ENCODE peak calls at places on chromosome 13, in seven cellular contexts. One of them, this sample, is unnamed.
A peak's percentile ranks its signal among the peaks of the same experiment; 100 is the strongest.

GRCh38 chr13:75226092-75226491 is 255.9 kb downstream of the TBC1D4 start:
- DNase-seq in CD8-positive, alpha-beta T cell: no peak
- DNase-seq in activated T-helper 1 cell treated with anti-CD3 and anti-CD28 coated beads, Interleukin-12 subunit alpha, Interleukin-12 subunit beta, Interleukin-2, Interleukin-4 antibody, amounts not matched to agents 30 ng/mL and 10 ng/mL and 1 ng/mL, durations not matched to agents 14 hours and 24 hours and 36 hours: no peak
- DNase-seq in endothelial cell: no peak
- DNase-seq in natural killer cell: no peak
- DNase-seq in ovary: no peak
- DNase-seq in NCI-H1694: no peak
- DNase-seq in this sample: no peak

GRCh38 chr13:113117335-113117872 is 5.2 kb upstream of the F10 start:
- DNase-seq in endothelial cell: no peak
- DNase-seq in NCI-H1694: no peak
- DNase-seq in activated T-helper 1 cell treated with anti-CD3 and anti-CD28 coated beads, Interleukin-12 subunit alpha, Interleukin-12 subunit beta, Interleukin-2, Interleukin-4 antibody, amounts not matched to agents 30 ng/mL and 10 ng/mL and 1 ng/mL, durations not matched to agents 14 hours and 24 hours and 36 hours: no peak
- DNase-seq in CD8-positive, alpha-beta T cell: no peak
- DNase-seq in ovary: peak; percentile 13
- DNase-seq in natural killer cell: no peak
- DNase-seq in this sample: no peak

GRCh38 chr13:76942363-76942762 is 5.9 kb upstream of the ACOD1 start:
- DNase-seq in natural killer cell: no peak
- DNase-seq in endothelial cell: no peak
- DNase-seq in CD8-positive, alpha-beta T cell: no peak
- DNase-seq in activated T-helper 1 cell treated with anti-CD3 and anti-CD28 coated beads, Interleukin-12 subunit alpha, Interleukin-12 subunit beta, Interleukin-2, Interleukin-4 antibody, amounts not matched to agents 30 ng/mL and 10 ng/mL and 1 ng/mL, durations not matched to agents 14 hours and 24 hours and 36 hours: no peak
- DNase-seq in ovary: no peak
- DNase-seq in NCI-H1694: no peak
- DNase-seq in this sample: no peak

GRCh38 chr13:24148414-24149305 is 11.9 kb upstream of the SPATA13 start:
- DNase-seq in natural killer cell: no peak
- DNase-seq in activated T-helper 1 cell treated with anti-CD3 and anti-CD28 coated beads, Interleukin-12 subunit alpha, Interleukin-12 subunit beta, Interleukin-2, Interleukin-4 antibody, amounts not matched to agents 30 ng/mL and 10 ng/mL and 1 ng/mL, durations not matched to agents 14 hours and 24 hours and 36 hours: no peak
- DNase-seq in CD8-positive, alpha-beta T cell: no peak
- DNase-seq in ovary: no peak
- DNase-seq in endothelial cell: peak; percentile 37
- DNase-seq in NCI-H1694: no peak
- DNase-seq in this sample: no peak

GRCh38 chr13:95607363-95607762 is 37.1 kb downstream of the DZIP1 start:
- DNase-seq in CD8-positive, alpha-beta T cell: no peak
- DNase-seq in NCI-H1694: no peak
- DNase-seq in endothelial cell: no peak
- DNase-seq in ovary: no peak
- DNase-seq in activated T-helper 1 cell treated with anti-CD3 and anti-CD28 coated beads, Interleukin-12 subunit alpha, Interleukin-12 subunit beta, Interleukin-2, Interleukin-4 antibody, amounts not matched to agents 30 ng/mL and 10 ng/mL and 1 ng/mL, durations not matched to agents 14 hours and 24 hours and 36 hours: no peak
- DNase-seq in natural killer cell: no peak
- DNase-seq in this sample: no peak

GRCh38 chr13:98293103-98293502 is 116.0 kb upstream of the RNF113B start:
- DNase-seq in endothelial cell: no peak
- DNase-seq in activated T-helper 1 cell treated with anti-CD3 and anti-CD28 coated beads, Interleukin-12 subunit alpha, Interleukin-12 subunit beta, Interleukin-2, Interleukin-4 antibody, amounts not matched to agents 30 ng/mL and 10 ng/mL and 1 ng/mL, durations not matched to agents 14 hours and 24 hours and 36 hours: no peak
- DNase-seq in ovary: no peak
- DNase-seq in CD8-positive, alpha-beta T cell: no peak
- DNase-seq in natural killer cell: no peak
- DNase-seq in NCI-H1694: no peak
- DNase-seq in this sample: no peak

GRCh38 chr13:109869312-109870237 is 83.2 kb upstream of the IRS2 start:
- DNase-seq in endothelial cell: no peak
- DNase-seq in natural killer cell: no peak
- DNase-seq in activated T-helper 1 cell treated with anti-CD3 and anti-CD28 coated beads, Interleukin-12 subunit alpha, Interleukin-12 subunit beta, Interleukin-2, Interleukin-4 antibody, amounts not matched to agents 30 ng/mL and 10 ng/mL and 1 ng/mL, durations not matched to agents 14 hours and 24 hours and 36 hours: no peak
- DNase-seq in ovary: peak; percentile 83
- DNase-seq in CD8-positive, alpha-beta T cell: peak; percentile 3
- DNase-seq in NCI-H1694: no peak
- DNase-seq in this sample: no peak

GRCh38 chr13:64482373-64482772 is 2747.8 kb downstream of the PCDH9 start:
- DNase-seq in activated T-helper 1 cell treated with anti-CD3 and anti-CD28 coated beads, Interleukin-12 subunit alpha, Interleukin-12 subunit beta, Interleukin-2, Interleukin-4 antibody, amounts not matched to agents 30 ng/mL and 10 ng/mL and 1 ng/mL, durations not matched to agents 14 hours and 24 hours and 36 hours: no peak
- DNase-seq in ovary: no peak
- DNase-seq in CD8-positive, alpha-beta T cell: no peak
- DNase-seq in natural killer cell: no peak
- DNase-seq in endothelial cell: no peak
- DNase-seq in NCI-H1694: no peak
- DNase-seq in this sample: no peak

GRCh38 chr13:46235259-46235658 is 23.5 kb downstream of the LRRC63 start:
- DNase-seq in CD8-positive, alpha-beta T cell: no peak
- DNase-seq in endothelial cell: no peak
- DNase-seq in ovary: no peak
- DNase-seq in NCI-H1694: no peak
- DNase-seq in natural killer cell: no peak
- DNase-seq in activated T-helper 1 cell treated with anti-CD3 and anti-CD28 coated beads, Interleukin-12 subunit alpha, Interleukin-12 subunit beta, Interleukin-2, Interleukin-4 antibody, amounts not matched to agents 30 ng/mL and 10 ng/mL and 1 ng/mL, durations not matched to agents 14 hours and 24 hours and 36 hours: no peak
- DNase-seq in this sample: no peak